ENCODE peak calls at places on chromosomes 3 and 15, in six cellular contexts. Q is AG10803, O is skeletal muscle cell, D is neuronal stem cell, K is H1, B is fibroblast of pulmonary artery. U is an unnamed sample.

GRCh38 chr3:147423601-147424324 is 14.6 kb downstream of the ZIC1 start:
- DNase-seq in Q (no peak), O (no peak), D (no peak), K (no peak), B (no peak), U (no peak)

GRCh38 chr3:175358935-175359334 is 499.8 kb downstream of the NAALADL2 start:
- DNase-seq in Q (no peak), O (no peak), D (no peak), K (no peak), B (no peak), U (no peak)

GRCh38 chr3:38136807-38137614 is at the start of gene ACAA1:
- DNase-seq in Q (peak; percentile 99), O (peak; percentile 96), D (peak; percentile 99), K (peak; percentile 96), B (peak; percentile 99), U (peak; percentile 95)

GRCh38 chr3:30266536-30266935 is 339.9 kb upstream of the TGFBR2 start:
- DNase-seq in Q (peak; percentile 81), O (no peak), D (no peak), K (no peak), B (no peak), U (no peak)

GRCh38 chr3:20225769-20226168 is 39.8 kb upstream of the SGO1 start:
- DNase-seq in Q (peak; percentile 25), O (no peak), D (peak; percentile 26), K (no peak), B (peak; percentile 57), U (no peak)

GRCh38 chr3:28900301-28900700 is 380.6 kb upstream of the RBMS3 start:
- DNase-seq in Q (no peak), O (peak; percentile 14), D (no peak), K (no peak), B (no peak), U (no peak)

GRCh38 chr3:152039887-152040286 is 166.4 kb downstream of the SUCNR1 start:
- DNase-seq in Q (no peak), O (no peak), D (no peak), K (no peak), B (no peak), U (no peak)

GRCh38 chr15:50358805-50359204 is 3.8 kb upstream of the GABPB1 start:
- DNase-seq in Q (peak; percentile 53), O (no peak), D (no peak), K (no peak), B (peak; percentile 59), U (no peak)

GRCh38 chr3:76063019-76063418 is 277.7 kb upstream of the ZNF717 start:
- DNase-seq in Q (peak; percentile 4), O (peak; percentile 62), D (no peak), K (no peak), B (peak; percentile 57), U (peak; percentile 67)

GRCh38 chr3:50334339-50335075 is 6.1 kb downstream of the RASSF1 start:
- DNase-seq in Q (no peak), O (no peak), D (no peak), K (no peak), B (no peak), U (no peak)

GRCh38 chr3:183912895-183913579 is 28.4 kb upstream of the PARL start:
- DNase-seq in Q (no peak), O (no peak), D (no peak), K (no peak), B (no peak), U (no peak)

GRCh38 chr3:97409612-97410011 is 354.9 kb upstream of the ARL6 start:
- DNase-seq in Q (no peak), O (no peak), D (no peak), K (no peak), B (no peak), U (no peak)

GRCh38 chr15:69088300-69088965 is 72.0 kb upstream of the GLCE start:
- DNase-seq in Q (no peak), O (no peak), D (no peak), K (no peak), B (no peak), U (no peak)

GRCh38 chr3:124937049-124937448 is 2.5 kb upstream of the MUC13 start:
- DNase-seq in Q (no peak), O (no peak), D (no peak), K (no peak), B (no peak), U (no peak)

GRCh38 chr3:29758108-29759020 is 477.5 kb downstream of the RBMS3 start:
- DNase-seq in Q (peak; percentile 92), O (peak; percentile 82), D (no peak), K (no peak), B (peak; percentile 95), U (peak; percentile 80)

GRCh38 chr15:63045438-63046278 is 3.1 kb downstream of the TPM1 start:
- DNase-seq in Q (peak; percentile 62), O (no peak), D (no peak), K (no peak), B (no peak), U (no peak)

GRCh38 chr15:63047792-63048114 is 5.2 kb downstream of the TPM1 start:
- DNase-seq in Q (no peak), O (no peak), D (no peak), K (no peak), B (no peak), U (no peak)

GRCh38 chr15:63048115-63048985 is 5.8 kb downstream of the TPM1 start:
- DNase-seq in Q (peak; percentile 90), O (peak; percentile 90), D (peak; percentile 92), K (peak; percentile 98), B (peak; percentile 95), U (peak; percentile 63)

GRCh38 chr15:63048986-63049665 is 6.6 kb downstream of the TPM1 start:
- DNase-seq in Q (peak; percentile 62), O (no peak), D (no peak), K (peak; percentile 71), B (peak; percentile 63), U (no peak)

GRCh38 chr15:63046927-63047760 is 4.6 kb downstream of the TPM1 start:
- DNase-seq in Q (no peak), O (no peak), D (peak; percentile 31), K (no peak), B (no peak), U (no peak)
- H3K4me3 ChIP-seq in Q (peak overlapping the region; percentile 99), O (peak overlapping the region; percentile 71), D (peak overlapping the region; percentile 58), K (peak overlapping the region; percentile 63), B (peak overlapping the region; percentile 78), U (peak overlapping the region; percentile 30)

GRCh38 chr3:197239857-197240256 is 58.6 kb downstream of the DLG1 start:
- DNase-seq in Q (no peak), O (no peak), D (no peak), K (no peak), B (no peak), U (no peak)

GRCh38 chr3:197238842-197239241 is 59.6 kb downstream of the DLG1 start:
- DNase-seq in Q (no peak), O (no peak), D (no peak), K (no peak), B (no peak), U (no peak)

GRCh38 chr3:197244751-197245150 is 53.7 kb downstream of the DLG1 start:
- DNase-seq in Q (no peak), O (no peak), D (no peak), K (no peak), B (no peak), U (no peak)

GRCh38 chr3:197241173-197241572 is 57.2 kb downstream of the DLG1 start:
- DNase-seq in Q (no peak), O (no peak), D (no peak), K (no peak), B (peak; percentile 38), U (no peak)

GRCh38 chr3:197242784-197243432 is 55.5 kb downstream of the DLG1 start:
- DNase-seq in Q (no peak), O (no peak), D (no peak), K (no peak), B (no peak), U (no peak)
- H3K4me3 ChIP-seq in Q (no peak overlapping the region), O (no peak overlapping the region), D (no peak overlapping the region), K (no peak overlapping the region), B (no peak overlapping the region), U (no peak overlapping the region)

DNA sequence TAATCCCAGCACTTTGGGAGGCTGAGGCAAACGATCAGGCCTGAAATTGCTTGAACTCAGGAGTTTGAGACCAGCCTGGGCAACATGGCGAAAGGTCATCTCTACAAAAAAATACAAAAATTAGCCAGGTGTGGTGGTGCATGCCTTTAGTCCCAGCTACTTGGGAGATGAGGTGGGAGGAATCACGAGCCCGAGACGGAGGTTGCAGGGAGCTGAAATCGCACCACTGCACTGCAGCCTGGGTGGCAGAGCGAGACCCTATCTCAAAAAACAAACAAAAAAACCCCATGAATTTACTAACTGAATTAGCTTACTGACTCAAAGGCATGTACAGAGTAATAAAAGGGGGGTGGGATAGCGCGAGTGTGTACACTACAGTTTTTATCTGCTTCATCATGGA is 19.4 kb downstream of the ARF4 start:
- DNase-seq in Q (no peak), O (no peak), D (no peak), K (no peak), B (no peak), U (no peak)
- H3K4me3 ChIP-seq in Q (no peak overlapping the region), O (no peak overlapping the region), D (no peak overlapping the region), K (no peak overlapping the region), B (no peak overlapping the region), U (no peak overlapping the region)

GRCh38 chr15:55744026-55744655 is 1.2 kb upstream of the PRTG start:
- DNase-seq in Q (no peak), O (no peak), D (no peak), K (no peak), B (no peak), U (no peak)
- H3K4me3 ChIP-seq in Q (no peak overlapping the region), O (no peak overlapping the region), D (no peak overlapping the region), K (no peak overlapping the region), B (no peak overlapping the region), U (no peak overlapping the region)

DNA sequence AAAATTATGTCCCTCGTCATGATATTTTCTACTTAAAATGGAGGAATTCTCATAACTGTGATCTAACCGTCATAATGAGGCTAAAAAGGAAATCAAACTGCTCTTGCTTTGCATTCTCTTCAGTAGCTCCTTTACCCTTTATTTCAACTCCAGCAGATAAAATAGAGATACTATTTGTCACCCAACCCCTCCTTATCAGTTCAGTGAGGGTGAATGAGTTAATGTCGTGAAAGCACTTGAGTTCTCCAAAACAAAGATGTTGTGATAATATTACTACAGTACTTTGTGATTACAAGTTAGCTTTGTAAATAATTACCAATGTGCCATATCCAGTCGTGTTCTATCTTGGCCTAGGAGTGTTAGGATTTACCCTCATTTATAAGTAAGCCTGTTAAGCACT is 63.4 kb upstream of the ANKRD28 start:
- DNase-seq in Q (no peak), O (no peak), D (no peak), K (no peak), B (no peak), U (no peak)
- H3K4me3 ChIP-seq in Q (no peak overlapping the region), O (no peak overlapping the region), D (no peak overlapping the region), K (no peak overlapping the region), B (no peak overlapping the region), U (no peak overlapping the region)